ENCODE peak calls at places on chromosomes 12 and 14, in four cellular contexts. Y is stomach, N is left lung, G is aorta. W is an unnamed sample. For H3K9me3, the result is how much of the 10 kb centered on the place peaks cover.

GRCh38 chr12:54587315-54587821 is 1.1 kb downstream of the PPP1R1A start:
- DNase-seq in G (peak), N (no peak), Y (peak), W (peak)

GRCh38 chr12:31035226-31035625 is 38.4 kb upstream of the DDX11 start:
- DNase-seq in Y (no peak), N (no peak), G (no peak), W (no peak)

GRCh38 chr12:623172-623864 is 39.9 kb downstream of the NINJ2 start:
- DNase-seq in N (no peak), Y (no peak), G (no peak), W (no peak)

GRCh38 chr12:20370001-20370381 is 1.7 kb downstream of the PDE3A start:
- DNase-seq in N (peak), Y (no peak), G (no peak), W (peak)

GRCh38 chr12:100656806-100657205 is 83.3 kb downstream of the GAS2L3 start:
- DNase-seq in N (no peak), Y (no peak), G (no peak), W (no peak)

GRCh38 chr14:100440207-100440631 is 117.1 kb downstream of the SLC25A47 start:
- DNase-seq in N (peak), G (no peak), Y (peak), W (peak)

GRCh38 chr12:44626883-44627282 is 249.2 kb downstream of the NELL2 start:
- DNase-seq in Y (no peak), G (no peak), N (no peak), W (no peak)

GRCh38 chr12:19382111-19382526 is 57.2 kb upstream of the AEBP2 start:
- DNase-seq in N (no peak), G (no peak), Y (peak), W (peak)

GRCh38 chr12:99278899-99279298 is 368.7 kb upstream of the GARIN6 start:
- DNase-seq in Y (no peak), G (no peak), N (no peak), W (no peak)

GRCh38 chr12:25135531-25136154 is 59.3 kb downstream of the DNAI7 start:
- DNase-seq in G (no peak), Y (no peak), N (no peak), W (no peak)

GRCh38 chr14:61177279-61178225 is 103.6 kb downstream of the TMEM30B start:
- DNase-seq in G (no peak), Y (no peak), N (no peak), W (no peak)

GRCh38 chr12:122185079-122185478 is 2.2 kb downstream of the LRRC43 start:
- DNase-seq in N (no peak), Y (no peak), G (no peak), W (no peak)

GRCh38 chr12:32877670-32878459 is 18.7 kb downstream of the PKP2 start:
- DNase-seq in Y (peak), G (no peak), N (peak), W (no peak)

GRCh38 chr12:54479421-54479820 is 6.0 kb upstream of the GTSF1 start:
- DNase-seq in G (no peak), Y (no peak), N (no peak), W (no peak)

GRCh38 chr14:45112886-45113772 is 21.2 kb downstream of the FKBP3 start:
- DNase-seq in N (no peak), Y (no peak), G (no peak), W (no peak)

GRCh38 chr12:2925322-2925995 is 33.7 kb upstream of the TEAD4 start:
- DNase-seq in G (no peak), N (no peak), Y (no peak), W (no peak)

GRCh38 chr12:27674989-27675388 is 21.3 kb upstream of the REP15 start:
- DNase-seq in G (no peak), Y (no peak), N (no peak), W (no peak)

GRCh38 chr14:100149789-100150611 is 9.4 kb downstream of the DEGS2 start:
- DNase-seq in G (peak), N (peak), Y (peak), W (no peak)

GRCh38 chr14:83120187-83120586 is 1586.5 kb upstream of the SEL1L start:
- DNase-seq in Y (no peak), N (no peak), G (no peak), W (no peak)

GRCh38 chr12:69639400-69640016 is 28.8 kb upstream of the LRRC10 start:
- DNase-seq in Y (peak), G (peak), N (peak), W (peak)

GRCh38 chr12:107477946-107478610 is 207.5 kb upstream of the PWP1 start:
- DNase-seq in N (no peak), Y (no peak), G (no peak), W (no peak)

GRCh38 chr12:5318874-5319273 is 113.0 kb upstream of the NTF3 start:
- DNase-seq in G (no peak), Y (no peak), N (no peak), W (peak)

GRCh38 chr12:108313609-108314331 is 25.3 kb downstream of the CMKLR1 start:
- DNase-seq in N (no peak), G (no peak), Y (no peak), W (peak)

GRCh38 chr12:57190037-57190436 is 26.6 kb upstream of the NXPH4 start:
- DNase-seq in G (no peak), N (no peak), Y (no peak), W (no peak)

DNA sequence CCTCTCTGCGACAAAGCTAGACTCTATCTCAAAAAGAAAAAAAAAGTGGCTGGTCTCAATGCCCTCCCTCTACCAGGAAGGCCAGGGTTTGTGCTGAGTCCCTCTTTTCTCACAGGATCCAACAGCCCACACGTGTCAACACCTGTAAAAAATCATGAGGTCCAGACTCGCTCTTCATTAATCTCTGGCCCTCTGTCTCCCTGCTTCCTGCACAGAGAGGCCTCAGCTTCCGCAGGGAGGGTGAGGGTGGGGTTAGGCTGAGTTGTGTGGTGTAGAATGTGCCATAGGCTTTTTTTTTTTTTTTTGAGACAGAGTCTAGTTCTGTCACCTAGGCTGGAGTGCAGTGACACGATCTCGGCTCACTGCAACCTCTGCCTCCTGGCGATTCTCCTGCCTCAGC is 6.1 kb downstream of the CFAP73 start:
- DNase-seq in N (no peak), G (no peak), Y (no peak), W (no peak)
- H3K9me3 ChIP-seq in N (under half), G (under half), Y (under half), W (under half)

GRCh38 chr14:104344815-104345214 is 206.4 kb downstream of the KIF26A start:
- DNase-seq in G (no peak), N (no peak), Y (no peak), W (no peak)

GRCh38 chr14:104341532-104342434 is 203.4 kb downstream of the KIF26A start:
- DNase-seq in N (peak), Y (peak), G (no peak), W (peak)

GRCh38 chr14:104343690-104344640 is 205.6 kb downstream of the KIF26A start:
- DNase-seq in N (no peak), G (no peak), Y (peak), W (no peak)

GRCh38 chr14:104342435-104343293 is 204.3 kb downstream of the KIF26A start:
- DNase-seq in N (peak), Y (peak), G (peak), W (no peak)

DNA sequence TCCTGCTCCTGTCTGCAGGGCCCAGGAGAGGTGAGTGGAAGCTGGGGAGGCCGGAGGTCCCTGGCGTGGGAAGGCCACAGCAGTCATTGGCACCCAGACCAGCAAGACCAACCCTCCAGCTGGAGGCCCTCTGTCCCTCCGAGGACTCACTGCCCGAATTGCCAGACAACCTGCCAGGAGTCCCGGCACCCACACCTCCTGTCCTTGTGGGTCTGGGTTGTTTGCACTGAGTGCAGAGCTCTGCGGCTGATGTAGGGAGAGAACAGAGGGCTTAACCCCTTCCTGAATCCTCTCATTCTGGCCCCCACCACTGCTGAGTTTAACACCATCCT is 204.9 kb downstream of the KIF26A start:
- DNase-seq in G (no peak), N (no peak), Y (no peak), W (no peak)
- H3K9me3 ChIP-seq in G (under half), N (under half), Y (under half), W (under half)

GRCh38 chr12:16135323-16135722 is 142.2 kb downstream of the SLC15A5 start:
- DNase-seq in Y (no peak), N (no peak), G (no peak), W (no peak)
- H3K9me3 ChIP-seq in Y (under half), N (under half), G (under half), W (under half)

GRCh38 chr12:16021666-16022065 is 110.5 kb downstream of the DERA start:
- DNase-seq in G (no peak), Y (no peak), N (no peak), W (peak)
- H3K9me3 ChIP-seq in G (under half), Y (under half), N (under half), W (under half)

W was measured in hepatocyte.